ENCODE peak calls at places on chromosomes 6 and 20, in eight cellular contexts. O, T, B, X, J, A, V and W are unnamed samples.

GRCh38 chr6:3749991-3750323 is 1.6 kb downstream of the PXDC1 start:
- DNase-seq in O (peak; percentile 71), T (no peak), B (peak; percentile 36), X (no peak), J (peak; percentile 91), A (peak; percentile 77), V (no peak), W (peak; percentile 30)

GRCh38 chr6:111221804-111222203 is 134.5 kb downstream of the SLC16A10 start:
- DNase-seq in O (no peak), T (no peak), B (no peak), X (no peak), J (no peak), A (no peak), V (no peak), W (no peak)

GRCh38 chr6:17267586-17267985 is 13.6 kb upstream of the RBM24 start:
- DNase-seq in O (no peak), T (no peak), B (no peak), X (no peak), J (peak; percentile 12), A (no peak), V (no peak), W (no peak)

GRCh38 chr20:41506192-41506915 is 111.8 kb downstream of the CHD6 start:
- DNase-seq in O (no peak), T (no peak), B (no peak), X (no peak), J (no peak), A (no peak), V (no peak), W (peak; percentile 45)

GRCh38 chr6:42787018-42787611 is 5.3 kb downstream of the BICRAL start:
- DNase-seq in O (no peak), T (no peak), B (no peak), X (no peak), J (no peak), A (no peak), V (no peak), W (no peak)

GRCh38 chr20:388034-388994 is 7.8 kb downstream of the TRIB3 start:
- DNase-seq in O (no peak), T (no peak), B (no peak), X (no peak), J (no peak), A (no peak), V (no peak), W (no peak)

GRCh38 chr6:117531346-117531745 is 48.9 kb downstream of the DCBLD1 start:
- DNase-seq in O (no peak), T (no peak), B (no peak), X (no peak), J (peak; percentile 60), A (no peak), V (no peak), W (no peak)

GRCh38 chr6:143998686-143999085 is 9.4 kb downstream of the PLAGL1 start:
- DNase-seq in O (no peak), T (no peak), B (no peak), X (no peak), J (no peak), A (no peak), V (no peak), W (no peak)

GRCh38 chr6:81751388-81752083 is 945 bp downstream of the TENT5A start:
- DNase-seq in O (peak; percentile 75), T (no peak), B (no peak), X (peak; percentile 32), J (peak; percentile 77), A (peak; percentile 64), V (no peak), W (peak; percentile 21)

GRCh38 chr6:113620372-113620771 is 236.8 kb upstream of the MARCKS start:
- DNase-seq in O (no peak), T (no peak), B (no peak), X (no peak), J (no peak), A (no peak), V (no peak), W (no peak)

GRCh38 chr6:130934848-130935585 is 107.8 kb downstream of the SMLR1 start:
- DNase-seq in O (no peak), T (no peak), B (no peak), X (no peak), J (peak; percentile 46), A (no peak), V (no peak), W (peak; percentile 36)

GRCh38 chr6:166330612-166331011 is 11.7 kb downstream of the SFT2D1 start:
- DNase-seq in O (peak; percentile 69), T (peak; percentile 41), B (no peak), X (no peak), J (peak; percentile 71), A (no peak), V (no peak), W (peak; percentile 89)

GRCh38 chr20:58017237-58017969 is 211.1 kb downstream of the ANKRD60 start:
- DNase-seq in O (peak; percentile 39), T (peak; percentile 47), B (peak; percentile 98), X (no peak), J (peak; percentile 96), A (peak; percentile 88), V (no peak), W (peak; percentile 34)

GRCh38 chr6:10545482-10545881 is 24.3 kb downstream of the GCNT2 start:
- DNase-seq in O (no peak), T (no peak), B (no peak), X (no peak), J (no peak), A (no peak), V (no peak), W (no peak)

GRCh38 chr6:145067430-145067829 is 667.9 kb downstream of the EPM2A start:
- DNase-seq in O (no peak), T (no peak), B (no peak), X (no peak), J (peak; percentile 72), A (no peak), V (no peak), W (no peak)